ENCODE peak calls at places on chromosomes 4 and X, in five cellular contexts. R is PC-3, S is suprapubic skin, C is A549, N is pancreas. D is an unnamed sample.

GRCh38 chrX:119478504-119478903 is 10.3 kb downstream of the SLC25A5 start:
- DNase-seq in C (no peak), S (no peak), R (no peak), N (no peak), D (no peak)

GRCh38 chr4:150256841-150257273 is 178.6 kb downstream of the DCLK2 start:
- DNase-seq in R (no peak), C (no peak), S (no peak), N (no peak), D (no peak)

GRCh38 chr4:164648849-164649212 is 105.1 kb upstream of the SMIM31 start:
- DNase-seq in R (no peak), S (no peak), N (no peak), C (no peak), D (no peak)

GRCh38 chr4:144174401-144175067 is 34.0 kb upstream of the GYPA start:
- DNase-seq in C (peak; percentile 45), R (peak; percentile 81), N (no peak), S (no peak), D (no peak)

GRCh38 chrX:135893294-135893817 is at the start of the genes CT45A10 and SAGE1:
- DNase-seq in N (no peak), C (peak; percentile 3), R (no peak), S (no peak), D (no peak)

GRCh38 chrX:108131471-108131870 is 39.9 kb downstream of the ATG4A start:
- DNase-seq in C (peak; percentile 49), N (no peak), R (peak; percentile 57), S (no peak), D (no peak)

GRCh38 chrX:153388722-153389459 is 12.3 kb downstream of the PNMA6E start:
- DNase-seq in C (no peak), S (no peak), N (no peak), R (no peak), D (no peak)

GRCh38 chr4:107148922-107149321 is 112.8 kb upstream of the DKK2 start:
- DNase-seq in S (no peak), N (no peak), C (no peak), R (no peak), D (no peak)

GRCh38 chrX:154380153-154380552 is 1.1 kb downstream of the EMD start:
- DNase-seq in S (no peak), R (no peak), N (peak; percentile 53), C (no peak), D (no peak)

GRCh38 chr4:2083116-2083825 is 24.1 kb downstream of the NAT8L start:
- DNase-seq in N (no peak), S (no peak), R (no peak), C (no peak), D (peak; percentile 46)

GRCh38 chr4:29711226-29711625 is 1008.9 kb upstream of the PCDH7 start:
- DNase-seq in C (no peak), N (no peak), R (peak; percentile 56), S (no peak), D (no peak)

GRCh38 chr4:6782846-6783110 is 251 bp downstream of the KIAA0232 start:
- DNase-seq in S (no peak), C (no peak), R (no peak), N (no peak), D (no peak)

GRCh38 chrX:19566359-19567141 is 51.2 kb upstream of the MAP3K15 start:
- DNase-seq in C (no peak), N (no peak), R (no peak), S (no peak), D (no peak)
- H3K4me1 ChIP-seq in C (peaks cover 17% of the 10 kb centered on the region), N (no peaks in the 10 kb centered on the region), R (no peaks in the 10 kb centered on the region), S (no peaks in the 10 kb centered on the region), D (no peaks in the 10 kb centered on the region)

GRCh38 chr4:184287697-184288255 is 70.1 kb upstream of the ENPP6 start:
- DNase-seq in N (peak; percentile 33), C (no peak), S (no peak), R (peak; percentile 73), D (no peak)
- H3K27ac ChIP-seq in N (no peak overlapping the region), C (no peak overlapping the region), S (peak overlapping the region; percentile 39), R (peak overlapping the region; percentile 40), D (peak overlapping the region; percentile 49)

GRCh38 chr4:18540349-18540748 is 518.8 kb upstream of the LCORL start:
- DNase-seq in S (no peak), R (no peak), N (no peak), C (no peak), D (no peak)

GRCh38 chr4:18536420-18536819 is 514.9 kb upstream of the LCORL start:
- DNase-seq in R (no peak), S (no peak), N (no peak), C (no peak), D (no peak)

GRCh38 chr4:18533262-18533775 is 511.8 kb upstream of the LCORL start:
- DNase-seq in S (no peak), C (no peak), N (no peak), R (no peak), D (no peak)

GRCh38 chr4:18535948-18536347 is 514.4 kb upstream of the LCORL start:
- DNase-seq in N (no peak), S (no peak), C (no peak), R (no peak), D (no peak)

DNA sequence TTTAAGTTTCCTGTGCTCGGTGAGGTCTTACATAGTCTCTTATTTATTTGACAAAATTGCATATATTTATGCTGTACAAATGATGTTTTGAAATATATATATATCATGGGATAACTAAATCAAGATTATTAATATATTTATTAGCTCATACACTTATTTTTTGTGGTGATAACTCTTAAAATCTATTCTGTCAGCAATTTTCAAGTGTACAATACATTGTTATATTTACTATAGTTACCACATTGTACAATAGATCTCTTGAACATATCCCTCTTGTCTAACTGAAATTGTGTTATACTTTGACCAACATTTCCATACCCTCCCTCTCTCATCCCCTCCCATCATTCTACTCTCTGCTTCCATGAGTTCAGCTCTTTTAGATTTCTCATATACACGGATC is 516.6 kb upstream of the LCORL start:
- DNase-seq in S (no peak), N (no peak), C (no peak), R (no peak), D (no peak)
- H3K4me1 ChIP-seq in S (no peaks in the 10 kb centered on the region), N (no peaks in the 10 kb centered on the region), C (no peaks in the 10 kb centered on the region), R (no peaks in the 10 kb centered on the region), D (no peaks in the 10 kb centered on the region)

DNA sequence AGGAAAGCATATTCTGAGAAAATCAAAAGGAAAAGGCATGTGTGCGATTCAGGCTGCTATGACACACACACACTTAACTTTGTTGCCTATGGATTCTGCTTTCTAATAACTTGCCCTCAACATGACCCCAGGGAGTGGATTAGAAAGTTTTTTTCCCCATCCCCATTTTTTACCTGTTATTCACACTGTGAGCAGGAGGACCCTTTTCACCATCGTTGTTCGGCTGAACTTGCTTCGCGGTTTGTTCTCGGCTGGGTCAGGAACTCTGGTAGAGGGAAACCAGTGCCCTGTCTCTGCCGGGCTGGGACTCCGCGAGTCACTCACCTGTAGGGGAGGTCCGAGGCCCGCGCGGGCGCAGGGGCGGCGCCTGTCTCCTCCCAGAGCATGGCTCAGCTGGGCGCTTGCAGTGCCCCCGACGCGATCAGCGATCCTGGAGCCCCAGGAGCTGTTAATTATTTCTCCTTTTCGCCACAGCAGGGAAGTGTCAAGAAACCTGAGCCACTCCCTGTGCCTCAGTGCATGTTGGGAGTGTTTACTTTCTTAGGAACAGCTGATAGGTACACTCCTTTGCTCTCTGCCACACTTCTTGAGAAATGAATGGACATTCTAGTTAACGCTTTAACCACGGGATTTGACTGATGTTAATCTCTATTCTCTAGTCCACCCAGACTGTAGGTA is at the start of gene RASSF6:
- DNase-seq in N (peak; percentile 85), R (peak; percentile 79), C (peak; percentile 65), S (no peak), D (peak; percentile 78)
- H3K27ac ChIP-seq in N (peak within 1 kb of the TSS; percentile 18), R (peak within 1 kb of the TSS; percentile 23), C (peak within 1 kb of the TSS; percentile 64), S (no peak within 1 kb of the TSS), D (peak within 1 kb of the TSS; percentile 7)

DNA sequence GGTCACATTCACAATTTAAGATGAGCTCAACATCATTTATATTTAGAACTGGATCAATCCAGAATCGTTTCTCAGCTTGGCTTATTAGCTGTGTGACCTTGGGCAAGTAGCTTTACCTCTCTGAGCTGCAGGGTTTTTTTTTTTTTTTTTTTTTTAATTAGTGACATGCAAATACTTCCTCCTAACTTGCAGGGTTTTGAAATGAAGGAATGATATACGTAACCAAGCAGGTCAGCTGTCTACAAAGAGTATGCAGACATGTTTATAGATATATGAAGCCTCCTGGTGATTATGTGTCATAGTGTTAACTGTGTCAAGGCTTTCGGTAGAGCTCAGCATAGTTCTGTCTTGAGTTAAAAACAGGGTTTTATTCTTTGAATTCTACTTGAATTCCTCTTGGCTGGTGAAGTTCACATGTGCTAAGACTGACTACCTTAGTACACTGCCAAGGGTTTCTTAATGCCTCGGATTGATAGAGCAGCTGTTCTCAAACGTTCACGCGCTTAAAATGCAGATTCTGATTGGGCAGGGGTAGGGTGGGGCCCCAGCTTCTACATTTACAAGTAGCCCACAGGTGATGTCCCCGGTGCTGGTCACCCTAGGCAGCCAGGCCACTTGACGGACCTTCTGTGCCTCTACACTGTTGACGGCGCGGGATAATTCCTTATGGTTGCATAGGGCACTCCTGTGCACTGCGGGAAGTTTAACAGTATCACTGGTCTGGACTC is 645 bp upstream of the STS start:
- DNase-seq in N (no peak), R (no peak), S (no peak), C (peak; percentile 35), D (no peak)
- H3K4me1 ChIP-seq in N (no peaks in the 10 kb centered on the region), R (peaks cover 36% of the 10 kb centered on the region), S (peaks cover 4% of the 10 kb centered on the region), C (peaks cover 40% of the 10 kb centered on the region), D (peaks cover 18% of the 10 kb centered on the region)

DNA sequence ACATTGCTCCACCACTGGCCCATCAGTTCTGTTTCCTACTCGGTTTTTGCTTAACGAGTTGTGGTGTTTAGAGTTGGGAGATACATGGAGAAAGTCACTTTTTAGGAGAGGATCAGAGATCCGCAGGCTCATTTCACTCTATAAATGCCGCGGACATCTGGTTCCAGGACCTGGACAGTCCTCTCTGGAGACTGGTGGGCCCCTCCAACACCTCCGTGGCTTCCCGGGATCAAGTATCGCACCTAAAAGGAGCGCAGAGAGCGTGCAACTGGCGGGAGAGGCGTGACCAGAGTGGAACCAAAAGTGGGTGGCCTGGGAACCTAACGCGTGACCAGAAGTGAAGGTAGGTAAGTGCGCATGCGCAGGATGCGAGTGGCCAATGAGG is 9.9 kb upstream of the CLTRN start:
- DNase-seq in S (peak; percentile 99), R (peak; percentile 94), N (peak; percentile 96), C (peak; percentile 97), D (peak; percentile 90)
- H3K27ac ChIP-seq in S (peak overlapping the region; percentile 98), R (peak overlapping the region; percentile 96), N (peak overlapping the region; percentile 97), C (peak overlapping the region; percentile 98), D (peak overlapping the region; percentile 97)

GRCh38 chr4:76547167-76547760 is 112.2 kb downstream of the SHROOM3 start:
- DNase-seq in N (no peak), S (no peak), C (no peak), R (no peak), D (no peak)

GRCh38 chr4:76549765-76550164 is 114.7 kb downstream of the SHROOM3 start:
- DNase-seq in R (no peak), C (no peak), S (no peak), N (no peak), D (no peak)

GRCh38 chr4:76546282-76547166 is 111.5 kb downstream of the SHROOM3 start:
- DNase-seq in C (no peak), R (peak; percentile 82), N (peak; percentile 45), S (no peak), D (no peak)

GRCh38 chr4:76550966-76551780 is 116.1 kb downstream of the SHROOM3 start:
- DNase-seq in N (no peak), C (no peak), S (no peak), R (peak; percentile 70), D (no peak)

GRCh38 chr4:76548704-76549103 is 113.7 kb downstream of the SHROOM3 start:
- DNase-seq in C (no peak), R (no peak), N (no peak), S (no peak), D (no peak)
- H3K4me1 ChIP-seq in C (peaks cover 11% of the 10 kb centered on the region), R (peaks cover 38% of the 10 kb centered on the region), N (no peaks in the 10 kb centered on the region), S (peaks cover 5% of the 10 kb centered on the region), D (no peaks in the 10 kb centered on the region)

GRCh38 chrX:93594780-93595179 is 78.6 kb downstream of the NAP1L3 start:
- DNase-seq in C (no peak), R (no peak), S (no peak), N (no peak), D (no peak)
- H3K27ac ChIP-seq in C (no peak overlapping the region), R (no peak overlapping the region), S (no peak overlapping the region), N (no peak overlapping the region), D (no peak overlapping the region)

D was measured in left lung.